ENCODE peak calls at places on chromosomes 1 and 21, in eight cellular contexts. W is activated T-helper 1 cell treated with anti-CD3 and anti-CD28 coated beads, Interleukin-2, amount 50 U/mL, for 16 hours; C is naive thymus-derived CD8-positive, alpha-beta T cell; H is NCI-H2081; N is IMR-90; F is CD4-positive, alpha-beta memory T cell; L is adrenal gland; O is tibial nerve. S is an unnamed sample.

GRCh38 chr1:84427520-84428188 is 29.4 kb downstream of the DNASE2B start:
- DNase-seq in O (no peak), L (no peak), H (no peak), W (no peak), C (no peak), N (peak; percentile 19), F (no peak), S (no peak)

GRCh38 chr1:201385299-201385891 is 7.9 kb upstream of the TNNT2 start:
- DNase-seq in W (no peak), H (peak; percentile 65), L (peak; percentile 60), O (peak; percentile 30), N (peak; percentile 19), F (peak; percentile 6), C (no peak), S (no peak)

GRCh38 chr1:225242611-225243010 is 185.2 kb downstream of the LBR start:
- DNase-seq in W (no peak), C (no peak), L (no peak), N (no peak), F (no peak), H (peak; percentile 76), O (no peak), S (no peak)

GRCh38 chr1:117671781-117672501 is 66.1 kb downstream of the TENT5C start:
- DNase-seq in W (no peak), F (no peak), N (no peak), L (peak; percentile 78), H (no peak), O (peak; percentile 20), C (no peak), S (no peak)

GRCh38 chr1:10084045-10084444 is 51.3 kb downstream of the UBE4B start:
- DNase-seq in N (no peak), W (no peak), O (no peak), H (no peak), L (peak; percentile 10), C (no peak), F (no peak), S (no peak)

GRCh38 chr1:210358511-210359148 is 29.9 kb downstream of the HHAT start:
- DNase-seq in O (no peak), H (peak; percentile 59), C (no peak), W (no peak), L (no peak), F (no peak), N (no peak), S (no peak)

GRCh38 chr1:175035860-175036259 is 12.6 kb upstream of the MRPS14 start:
- DNase-seq in H (no peak), C (no peak), N (no peak), F (no peak), W (no peak), O (no peak), L (no peak), S (no peak)

GRCh38 chr1:7564097-7564496 is 207.0 kb upstream of the VAMP3 start:
- DNase-seq in H (no peak), C (no peak), O (no peak), F (no peak), W (no peak), N (no peak), L (no peak), S (no peak)

GRCh38 chr1:228937851-228938247 is 202.6 kb downstream of the RHOU start:
- DNase-seq in C (no peak), N (no peak), H (no peak), W (no peak), O (no peak), F (no peak), L (no peak), S (no peak)

GRCh38 chr1:45809761-45810160 is 6.3 kb downstream of the MAST2 start:
- DNase-seq in N (no peak), C (no peak), F (no peak), H (no peak), L (no peak), W (no peak), O (no peak), S (no peak)

GRCh38 chr1:207039380-207040180 is 7.0 kb upstream of the C1orf116 start:
- DNase-seq in L (no peak), O (no peak), F (no peak), N (no peak), C (no peak), W (no peak), H (no peak), S (no peak)

GRCh38 chr1:200234938-200235337 is 174.9 kb downstream of the ZNF281 start:
- DNase-seq in W (no peak), C (no peak), H (no peak), O (no peak), N (no peak), F (no peak), L (no peak), S (no peak)

GRCh38 chr1:241336335-241336734 is 20.7 kb downstream of the RGS7 start:
- DNase-seq in F (no peak), C (no peak), W (no peak), H (no peak), L (no peak), N (peak; percentile 35), O (no peak), S (no peak)

GRCh38 chr1:18480315-18481189 is at the start of gene KLHDC7A:
- DNase-seq in H (no peak), L (no peak), W (no peak), C (no peak), O (no peak), F (no peak), N (no peak), S (no peak)

GRCh38 chr1:171769171-171769570 is 12.3 kb upstream of the METTL13 start:
- DNase-seq in C (no peak), O (no peak), F (no peak), H (no peak), W (no peak), L (no peak), N (no peak), S (peak; percentile 43)

GRCh38 chr1:216221260-216221700 is 202.0 kb downstream of the USH2A start:
- DNase-seq in H (peak; percentile 92), W (no peak), C (no peak), N (peak; percentile 86), F (no peak), L (peak; percentile 53), O (peak; percentile 75), S (peak; percentile 38)

GRCh38 chr1:108199231-108199657 is 899 bp downstream of the SLC25A24 start:
- DNase-seq in L (peak; percentile 23), C (no peak), F (peak; percentile 2), W (no peak), N (peak; percentile 23), O (no peak), H (peak; percentile 12), S (no peak)

GRCh38 chr1:63775418-63776127 is 1.8 kb downstream of the ROR1 start:
- DNase-seq in H (no peak), W (no peak), F (no peak), C (no peak), O (no peak), L (no peak), N (peak; percentile 17), S (no peak)

GRCh38 chr1:228213917-228214808 is 6.3 kb downstream of the OBSCN start:
- DNase-seq in W (no peak), L (no peak), H (no peak), N (no peak), F (no peak), C (no peak), O (no peak), S (no peak)

GRCh38 chr1:154808261-154808908 is 61.7 kb downstream of the KCNN3 start:
- DNase-seq in H (no peak), C (no peak), F (no peak), O (no peak), W (no peak), L (no peak), N (no peak), S (no peak)

GRCh38 chr1:159071970-159072582 is 4.5 kb downstream of the AIM2 start:
- DNase-seq in O (peak; percentile 24), W (no peak), L (no peak), N (peak; percentile 80), F (peak; percentile 51), C (peak; percentile 40), H (peak; percentile 50), S (peak; percentile 32)

GRCh38 chr1:180571060-180571831 is 12.5 kb downstream of the OVAAL start:
- DNase-seq in L (no peak), F (no peak), N (peak; percentile 41), H (no peak), O (no peak), W (no peak), C (no peak), S (no peak)

GRCh38 chr1:37575692-37576091 is 19.0 kb downstream of the DNALI1 start:
- DNase-seq in O (no peak), H (no peak), W (no peak), C (no peak), N (peak; percentile 28), L (no peak), F (no peak), S (no peak)

GRCh38 chr1:87182611-87183010 is 146.1 kb upstream of the LMO4 start:
- DNase-seq in N (no peak), C (no peak), O (no peak), L (no peak), H (no peak), W (no peak), F (no peak), S (no peak)

GRCh38 chr1:54640361-54640760 is 1.2 kb upstream of the MROH7 start:
- DNase-seq in L (no peak), F (no peak), H (no peak), W (no peak), N (no peak), C (no peak), O (no peak), S (no peak)

GRCh38 chr1:205285391-205286101 is 36.0 kb downstream of the NUAK2 start:
- DNase-seq in F (peak; percentile 77), N (no peak), L (no peak), O (no peak), W (peak; percentile 37), H (no peak), C (peak; percentile 78), S (no peak)

GRCh38 chr1:150322310-150322709 is 977 bp downstream of the PRPF3 start:
- DNase-seq in C (no peak), W (no peak), H (no peak), L (no peak), N (peak; percentile 15), F (no peak), O (no peak), S (no peak)

GRCh38 chr1:63405021-63405420 is 37.6 kb downstream of the ALG6 start:
- DNase-seq in F (no peak), L (no peak), H (no peak), C (no peak), W (no peak), O (no peak), N (no peak), S (no peak)

GRCh38 chr21:32516729-32517649 is 68.3 kb downstream of the TCP10L start:
- DNase-seq in F (no peak), C (no peak), H (no peak), W (no peak), O (no peak), N (peak; percentile 99), L (peak; percentile 52), S (no peak)

GRCh38 chr1:235295902-235296350 is 32.1 kb downstream of the ARID4B start:
- DNase-seq in F (no peak), O (no peak), L (no peak), W (no peak), H (no peak), C (no peak), N (peak; percentile 81), S (no peak)

GRCh38 chr1:240149488-240150094 is 57.9 kb downstream of the FMN2 start:
- DNase-seq in L (no peak), N (peak; percentile 52), C (no peak), W (no peak), O (peak; percentile 29), H (peak; percentile 66), F (peak; percentile 5), S (no peak)

GRCh38 chr1:43982241-43982640 is 3.2 kb downstream of the B4GALT2 start:
- DNase-seq in C (no peak), N (no peak), O (no peak), F (no peak), L (no peak), W (no peak), H (no peak), S (no peak)

GRCh38 chr1:209132736-209133467 is 450.6 kb upstream of the CAMK1G start:
- DNase-seq in W (no peak), N (no peak), O (no peak), L (no peak), F (no peak), H (no peak), C (no peak), S (no peak)